ENCODE peak calls at places on chromosome 3, in six cellular contexts. P is T-helper 9 cell, I is memory B cell, B is astrocyte, Z is HT-29, L is DMS 273 treated with DMSO at 0.1 percent for 48 hours. C is an unnamed sample.
A peak's percentile ranks its signal among the peaks of the same experiment; 100 is the strongest.

GRCh38 chr3:111857474-111857873 is 1.6 kb upstream of the PHLDB2 start:
- DNase-seq in P (no peak), I (no peak), B (no peak), Z (no peak), L (no peak), C (no peak)

GRCh38 chr3:182620715-182621434 is 172.4 kb upstream of the ATP11B start:
- DNase-seq in P (no peak), I (no peak), B (no peak), Z (no peak), L (no peak), C (no peak)

GRCh38 chr3:50132421-50133282 is 22.5 kb upstream of the SEMA3F start:
- DNase-seq in P (no peak), I (no peak), B (no peak), Z (no peak), L (no peak), C (no peak)

GRCh38 chr3:180408654-180409053 is 193.3 kb upstream of the TTC14 start:
- DNase-seq in P (no peak), I (no peak), B (peak; percentile 54), Z (no peak), L (no peak), C (no peak)

GRCh38 chr3:125163739-125164601 is 48.6 kb downstream of the SLC12A8 start:
- DNase-seq in P (no peak), I (no peak), B (no peak), Z (no peak), L (no peak), C (no peak)

GRCh38 chr3:6132684-6133432 is 728.1 kb upstream of the GRM7 start:
- DNase-seq in P (no peak), I (no peak), B (no peak), Z (no peak), L (no peak), C (no peak)

GRCh38 chr3:15260531-15260930 is 54.5 kb downstream of the CAPN7 start:
- DNase-seq in P (no peak), I (no peak), B (no peak), Z (no peak), L (no peak), C (no peak)

GRCh38 chr3:121637922-121638321 is 22.8 kb downstream of the HCLS1 start:
- DNase-seq in P (no peak), I (no peak), B (no peak), Z (no peak), L (no peak), C (no peak)

GRCh38 chr3:180048108-180048507 is 11.4 kb upstream of the PEX5L start:
- DNase-seq in P (no peak), I (no peak), B (no peak), Z (no peak), L (no peak), C (no peak)

C was measured in brain pericyte.